ENCODE peak calls at places on chromosome 18, in nine cellular contexts. M is IMR-90; N is uterus; V is fibroblast of lung; T is adrenal gland; Z is CD8-positive, alpha-beta T cell; P is lower lobe of right lung; A is MM.1S; C is transverse colon. Y is an unnamed sample.

GRCh38 chr18:44149706-44150105 is 531.0 kb upstream of the SETBP1 start:
- DNase-seq in T (no peak), Z (no peak), A (no peak), M (peak; percentile 47), V (peak; percentile 50), P (no peak), C (no peak), N (no peak), Y (no peak)

GRCh38 chr18:54359233-54359632 is 1.5 kb downstream of the C18orf54 start:
- DNase-seq in Z (no peak), A (no peak), N (no peak), P (no peak), C (no peak), T (no peak), M (peak; percentile 11), V (peak; percentile 50), Y (no peak)

GRCh38 chr18:78514910-78515670 is 464.5 kb upstream of the SALL3 start:
- DNase-seq in C (no peak), A (no peak), T (no peak), M (no peak), P (peak; percentile 30), V (no peak), Z (no peak), N (no peak), Y (no peak)

GRCh38 chr18:28115149-28115550 is 61.8 kb downstream of the CDH2 start:
- DNase-seq in C (no peak), T (no peak), V (peak; percentile 53), P (no peak), N (no peak), M (peak; percentile 96), A (no peak), Z (no peak), Y (no peak)

GRCh38 chr18:21684731-21685130 is 19.8 kb downstream of the ABHD3 start:
- DNase-seq in M (no peak), Z (no peak), C (no peak), V (no peak), P (no peak), A (no peak), N (no peak), T (no peak), Y (no peak)

GRCh38 chr18:45291616-45292612 is 323.4 kb upstream of the SLC14A2 start:
- DNase-seq in T (no peak), M (no peak), N (no peak), Z (no peak), C (no peak), V (no peak), P (no peak), A (no peak), Y (no peak)

GRCh38 chr18:10316778-10317177 is 137.7 kb upstream of the APCDD1 start:
- DNase-seq in N (no peak), M (no peak), A (no peak), P (no peak), V (no peak), C (no peak), T (no peak), Z (no peak), Y (no peak)

GRCh38 chr18:53906681-53907080 is 317.8 kb downstream of the MBD2 start:
- DNase-seq in C (no peak), N (no peak), A (no peak), V (no peak), Z (no peak), M (no peak), P (no peak), T (no peak), Y (no peak)

GRCh38 chr18:74378179-74378682 is 62.6 kb downstream of the C18orf63 start:
- DNase-seq in T (no peak), A (peak; percentile 17), C (peak; percentile 12), M (no peak), P (no peak), N (no peak), Z (peak; percentile 18), V (no peak), Y (peak; percentile 33)

GRCh38 chr18:56066524-56067215 is 478.7 kb upstream of the TCF4 start:
- DNase-seq in C (no peak), N (no peak), V (no peak), M (no peak), A (no peak), P (no peak), T (no peak), Z (no peak), Y (no peak)

GRCh38 chr18:26290388-26290787 is 64.1 kb downstream of the TAF4B start:
- DNase-seq in M (no peak), N (no peak), C (no peak), T (no peak), P (no peak), A (no peak), Z (no peak), V (no peak), Y (no peak)

GRCh38 chr18:9263264-9263663 is 71.3 kb upstream of the TWSG1 start:
- DNase-seq in C (no peak), P (no peak), N (no peak), A (no peak), V (no peak), Z (no peak), T (no peak), M (no peak), Y (no peak)

DNA sequence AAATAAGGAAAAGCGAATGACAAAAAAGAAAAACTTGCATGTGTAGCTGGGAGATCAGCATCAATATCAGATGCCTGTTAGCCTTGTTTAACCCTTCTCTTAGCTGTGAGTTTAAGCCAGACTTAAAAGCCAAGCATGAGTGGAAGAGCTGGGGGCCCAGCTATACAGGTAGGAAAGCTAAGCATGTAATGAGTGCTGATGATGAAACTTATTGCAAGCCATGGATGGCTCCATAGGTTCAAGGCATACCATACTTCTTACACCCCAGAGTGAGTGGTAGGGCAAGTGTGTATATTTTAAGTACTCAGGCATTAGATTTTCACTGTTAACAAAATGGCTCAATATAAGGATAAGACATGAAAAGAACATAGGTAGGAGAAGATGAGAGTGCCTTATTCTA is 28.0 kb downstream of the RBBP8 start:
- DNase-seq in Z (no peak), T (no peak), A (no peak), C (no peak), P (no peak), V (peak; percentile 14), N (no peak), M (no peak), Y (no peak)
- H3K36me3 ChIP-seq in Z (no peaks in the 10 kb centered on the region), T (no peaks in the 10 kb centered on the region), A (peaks cover 3% of the 10 kb centered on the region), C (no peaks in the 10 kb centered on the region), P (peaks cover 3% of the 10 kb centered on the region), V (peaks cover 1% of the 10 kb centered on the region), N (no peaks in the 10 kb centered on the region), M (no peaks in the 10 kb centered on the region), Y (no peaks in the 10 kb centered on the region)

GRCh38 chr18:62788111-62788510 is 72.8 kb downstream of the PHLPP1 start:
- DNase-seq in Z (no peak), A (no peak), V (no peak), P (no peak), T (no peak), N (no peak), C (no peak), M (no peak), Y (no peak)
- H3K4me1 ChIP-seq in Z (peaks cover 10% of the 10 kb centered on the region), A (no peaks in the 10 kb centered on the region), V (peaks cover 5% of the 10 kb centered on the region), P (peaks cover 16% of the 10 kb centered on the region), T (peaks cover 54% of the 10 kb centered on the region), N (peaks cover 10% of the 10 kb centered on the region), C (peaks cover 71% of the 10 kb centered on the region), M (peaks cover 5% of the 10 kb centered on the region), Y (peaks cover 6% of the 10 kb centered on the region)

GRCh38 chr18:37393221-37393828 is 172.3 kb downstream of the CELF4 start:
- DNase-seq in P (no peak), Z (no peak), T (no peak), N (no peak), M (no peak), A (no peak), V (no peak), C (no peak), Y (no peak)
- H3K27ac ChIP-seq in P (no peak overlapping the region), Z (no peak overlapping the region), T (no peak overlapping the region), N (no peak overlapping the region), M (no peak overlapping the region), A (no peak overlapping the region), V (no peak overlapping the region), C (no peak overlapping the region), Y (no peak overlapping the region)

GRCh38 chr18:79698668-79699335 is 19.2 kb downstream of the CTDP1 start:
- DNase-seq in M (peak; percentile 84), A (no peak), Z (no peak), V (peak; percentile 13), P (peak; percentile 6), T (no peak), N (no peak), C (no peak), Y (no peak)

GRCh38 chr18:79695269-79695668 is 15.7 kb downstream of the CTDP1 start:
- DNase-seq in V (peak; percentile 18), C (no peak), Z (no peak), M (peak; percentile 52), N (no peak), A (no peak), T (no peak), P (peak; percentile 15), Y (no peak)

GRCh38 chr18:79697976-79698375 is 18.4 kb downstream of the CTDP1 start:
- DNase-seq in A (no peak), Z (no peak), P (peak; percentile 41), N (no peak), V (no peak), M (no peak), T (no peak), C (no peak), Y (no peak)

GRCh38 chr18:79695856-79696850 is 16.6 kb downstream of the CTDP1 start:
- DNase-seq in Z (no peak), N (no peak), C (no peak), P (peak; percentile 43), V (no peak), M (no peak), A (no peak), T (no peak), Y (no peak)

GRCh38 chr18:79697178-79697577 is 17.6 kb downstream of the CTDP1 start:
- DNase-seq in A (no peak), N (no peak), P (peak; percentile 42), V (no peak), T (no peak), M (no peak), C (no peak), Z (no peak), Y (no peak)
- H3K36me3 ChIP-seq in A (peaks cover 35% of the 10 kb centered on the region), N (no peaks in the 10 kb centered on the region), P (peaks cover 72% of the 10 kb centered on the region), V (peaks cover 11% of the 10 kb centered on the region), T (peaks cover 39% of the 10 kb centered on the region), M (peaks cover 41% of the 10 kb centered on the region), C (peaks cover 10% of the 10 kb centered on the region), Z (peaks cover 48% of the 10 kb centered on the region), Y (peaks cover 45% of the 10 kb centered on the region)

GRCh38 chr18:12369211-12369610 is 7.8 kb downstream of the AFG3L2 start:
- DNase-seq in T (no peak), V (no peak), A (no peak), P (no peak), N (no peak), M (no peak), Z (no peak), C (no peak), Y (no peak)
- H3K4me1 ChIP-seq in T (peaks cover 24% of the 10 kb centered on the region), V (no peaks in the 10 kb centered on the region), A (no peaks in the 10 kb centered on the region), P (peaks cover 24% of the 10 kb centered on the region), N (no peaks in the 10 kb centered on the region), M (no peaks in the 10 kb centered on the region), Z (peaks cover 27% of the 10 kb centered on the region), C (peaks cover 53% of the 10 kb centered on the region), Y (peaks cover 34% of the 10 kb centered on the region)

Y was measured in psoas muscle.